ENCODE peak calls at places on chromosomes 13 and 19, in seven cellular contexts. One of them, this sample, is unnamed.

GRCh38 chr19:19661141-19661674 is 2.3 kb downstream of the ATP13A1 start:
- DNase-seq in H9: peak; percentile 24
- DNase-seq in head of caudate nucleus: no peak
- DNase-seq in mesendoderm: no peak
- DNase-seq in AG08395: no peak
- DNase-seq in SK-N-DZ: no peak
- DNase-seq in RWPE1: no peak
- DNase-seq in this sample: no peak

GRCh38 chr19:17184381-17184841 is 30.7 kb upstream of the USE1 start:
- DNase-seq in H9: no peak
- DNase-seq in head of caudate nucleus: no peak
- DNase-seq in mesendoderm: no peak
- DNase-seq in AG08395: no peak
- DNase-seq in SK-N-DZ: no peak
- DNase-seq in RWPE1: no peak
- DNase-seq in this sample: no peak

GRCh38 chr19:58399903-58400637 is 4.6 kb downstream of the RNF225 start:
- DNase-seq in H9: peak; percentile 12
- DNase-seq in head of caudate nucleus: peak; percentile 17
- DNase-seq in mesendoderm: no peak
- DNase-seq in AG08395: peak; percentile 28
- DNase-seq in SK-N-DZ: no peak
- DNase-seq in RWPE1: no peak
- DNase-seq in this sample: no peak

GRCh38 chr13:44810067-44810840 is 179.0 kb downstream of the NUFIP1 start:
- DNase-seq in H9: no peak
- DNase-seq in head of caudate nucleus: no peak
- DNase-seq in mesendoderm: no peak
- DNase-seq in AG08395: no peak
- DNase-seq in SK-N-DZ: no peak
- DNase-seq in RWPE1: no peak
- DNase-seq in this sample: peak; percentile 58

GRCh38 chr13:103188688-103189326 is 122.6 kb upstream of the SLC10A2 start:
- DNase-seq in H9: no peak
- DNase-seq in head of caudate nucleus: no peak
- DNase-seq in mesendoderm: peak; percentile 21
- DNase-seq in AG08395: no peak
- DNase-seq in SK-N-DZ: peak; percentile 44
- DNase-seq in RWPE1: peak; percentile 45
- DNase-seq in this sample: peak; percentile 65

GRCh38 chr19:37362733-37363132 is 8.2 kb upstream of the ZNF527 start:
- DNase-seq in H9: peak; percentile 79
- DNase-seq in head of caudate nucleus: no peak
- DNase-seq in mesendoderm: peak; percentile 76
- DNase-seq in AG08395: no peak
- DNase-seq in SK-N-DZ: peak; percentile 9
- DNase-seq in RWPE1: no peak
- DNase-seq in this sample: peak; percentile 67

GRCh38 chr13:95212962-95213850 is 88.0 kb downstream of the ABCC4 start:
- DNase-seq in H9: no peak
- DNase-seq in head of caudate nucleus: no peak
- DNase-seq in mesendoderm: no peak
- DNase-seq in AG08395: no peak
- DNase-seq in SK-N-DZ: no peak
- DNase-seq in RWPE1: no peak
- DNase-seq in this sample: no peak

GRCh38 chr19:38528213-38528755 is 89.5 kb downstream of the MAP4K1 start:
- DNase-seq in H9: no peak
- DNase-seq in head of caudate nucleus: no peak
- DNase-seq in mesendoderm: no peak
- DNase-seq in AG08395: no peak
- DNase-seq in SK-N-DZ: no peak
- DNase-seq in RWPE1: no peak
- DNase-seq in this sample: no peak

GRCh38 chr13:47188802-47189201 is 291.9 kb upstream of the HTR2A start:
- DNase-seq in H9: no peak
- DNase-seq in head of caudate nucleus: no peak
- DNase-seq in mesendoderm: peak; percentile 48
- DNase-seq in AG08395: peak; percentile 66
- DNase-seq in SK-N-DZ: no peak
- DNase-seq in RWPE1: no peak
- DNase-seq in this sample: no peak

GRCh38 chr13:100389617-100390016 is 199.0 kb downstream of the GGACT start:
- DNase-seq in H9: no peak
- DNase-seq in head of caudate nucleus: no peak
- DNase-seq in mesendoderm: no peak
- DNase-seq in AG08395: no peak
- DNase-seq in SK-N-DZ: no peak
- DNase-seq in RWPE1: no peak
- DNase-seq in this sample: no peak

GRCh38 chr19:46381746-46382345 is 31.5 kb downstream of the CCDC8 start:
- DNase-seq in H9: peak; percentile 8
- DNase-seq in head of caudate nucleus: no peak
- DNase-seq in mesendoderm: no peak
- DNase-seq in AG08395: no peak
- DNase-seq in SK-N-DZ: no peak
- DNase-seq in RWPE1: no peak
- DNase-seq in this sample: no peak